ENCODE peak calls at places on chromosomes 7 and 10, in ten cellular contexts. U, I, G, M, S, T, N, F, E and B are unnamed samples.

GRCh38 chr7:1593091-1593866 is 23.4 kb upstream of the PSMG3 start:
- DNase-seq in U (peak), I (peak), G (no peak), M (no peak), S (no peak), T (no peak), N (no peak), F (peak), E (peak), B (peak)

GRCh38 chr7:22983257-22983855 is 30.6 kb downstream of the HYCC1 start:
- DNase-seq in U (no peak), I (no peak), G (no peak), M (no peak), S (peak), T (no peak), N (no peak), F (no peak), E (no peak), B (no peak)

GRCh38 chr7:129536323-129536722 is 34.0 kb downstream of the SMKR1 start:
- DNase-seq in U (no peak), I (no peak), G (no peak), M (no peak), S (no peak), T (no peak), N (no peak), F (no peak), E (no peak), B (no peak)

GRCh38 chr7:42292991-42293521 is 56.0 kb upstream of the GLI3 start:
- DNase-seq in U (no peak), I (no peak), G (peak), M (no peak), S (no peak), T (no peak), N (peak), F (no peak), E (no peak), B (no peak)

GRCh38 chr7:90611115-90611514 is 15.0 kb downstream of the CDK14 start:
- DNase-seq in U (no peak), I (no peak), G (no peak), M (no peak), S (no peak), T (no peak), N (no peak), F (no peak), E (no peak), B (no peak)

GRCh38 chr7:148909560-148909959 is 25.5 kb upstream of the EZH2 start:
- DNase-seq in U (no peak), I (no peak), G (no peak), M (no peak), S (no peak), T (no peak), N (no peak), F (no peak), E (no peak), B (no peak)

GRCh38 chr7:47474937-47475879 is 106.7 kb downstream of the TNS3 start:
- DNase-seq in U (peak), I (peak), G (peak), M (peak), S (peak), T (peak), N (peak), F (peak), E (peak), B (peak)

GRCh38 chr10:33211123-33211878 is 123.2 kb downstream of the NRP1 start:
- DNase-seq in U (no peak), I (peak), G (peak), M (no peak), S (peak), T (no peak), N (no peak), F (peak), E (no peak), B (peak)

GRCh38 chr10:1043532-1043995 is 5.4 kb downstream of the IDI1 start:
- DNase-seq in U (no peak), I (no peak), G (no peak), M (peak), S (no peak), T (peak), N (no peak), F (no peak), E (no peak), B (no peak)

GRCh38 chr10:132524443-132525285 is 12.9 kb upstream of the INPP5A start:
- DNase-seq in U (no peak), I (no peak), G (no peak), M (no peak), S (no peak), T (peak), N (peak), F (peak), E (no peak), B (no peak)

GRCh38 chr7:27546610-27547009 is 116.1 kb downstream of the HIBADH start:
- DNase-seq in U (no peak), I (no peak), G (peak), M (no peak), S (no peak), T (no peak), N (no peak), F (no peak), E (no peak), B (no peak)

GRCh38 chr7:49783446-49783845 is 10.0 kb downstream of the VWC2 start:
- DNase-seq in U (no peak), I (no peak), G (no peak), M (no peak), S (no peak), T (no peak), N (no peak), F (no peak), E (no peak), B (no peak)

GRCh38 chr7:94907420-94908203 is at the start of gene PPP1R9A:
- DNase-seq in U (peak), I (no peak), G (no peak), M (peak), S (no peak), T (peak), N (peak), F (peak), E (peak), B (no peak)

GRCh38 chr7:12518920-12519681 is 51.4 kb upstream of the SCIN start:
- DNase-seq in U (peak), I (peak), G (peak), M (no peak), S (no peak), T (no peak), N (no peak), F (peak), E (peak), B (peak)

GRCh38 chr7:101902680-101903504 is 85.5 kb downstream of the CUX1 start:
- DNase-seq in U (no peak), I (peak), G (no peak), M (no peak), S (no peak), T (no peak), N (no peak), F (no peak), E (no peak), B (no peak)

GRCh38 chr7:101898019-101898575 is 80.7 kb downstream of the CUX1 start:
- DNase-seq in U (no peak), I (no peak), G (no peak), M (no peak), S (no peak), T (no peak), N (no peak), F (no peak), E (no peak), B (no peak)

GRCh38 chr7:101901661-101902491 is 84.5 kb downstream of the CUX1 start:
- DNase-seq in U (no peak), I (peak), G (no peak), M (no peak), S (peak), T (no peak), N (no peak), F (no peak), E (no peak), B (no peak)

GRCh38 chr7:101900103-101900502 is 82.7 kb downstream of the CUX1 start:
- DNase-seq in U (no peak), I (no peak), G (peak), M (no peak), S (no peak), T (no peak), N (no peak), F (no peak), E (no peak), B (no peak)

DNA sequence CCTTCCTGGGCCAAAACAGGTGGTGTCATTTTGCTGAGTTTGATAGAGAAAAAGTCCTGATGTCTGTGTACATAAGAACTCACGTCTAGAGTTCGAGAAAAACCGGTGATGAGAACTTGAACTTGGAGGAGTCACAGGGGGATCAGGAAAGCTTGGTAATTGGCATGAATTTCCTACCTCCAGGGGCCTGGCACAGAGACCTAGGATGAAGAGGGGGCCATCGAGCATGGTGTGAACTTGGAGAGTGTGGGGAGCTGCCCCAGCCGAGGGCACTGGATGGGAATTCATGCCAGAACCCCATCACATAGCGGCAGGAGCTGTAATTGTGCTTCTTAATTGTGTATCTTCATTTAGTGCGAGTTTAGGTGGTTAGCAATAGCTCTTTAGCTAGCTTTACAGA is 82.2 kb downstream of the CUX1 start:
- DNase-seq in U (no peak), I (no peak), G (no peak), M (no peak), S (no peak), T (no peak), N (no peak), F (no peak), E (no peak), B (no peak)
- H3K4me3 ChIP-seq in U (no peak), I (peak), G (no peak), M (no peak), S (no peak), T (no peak), N (no peak), F (no peak), E (no peak), B (no peak)

GRCh38 chr7:32357535-32358277 is 132.5 kb downstream of the LSM5 start:
- DNase-seq in U (peak), I (no peak), G (peak), M (no peak), S (no peak), T (no peak), N (no peak), F (no peak), E (no peak), B (peak)
- TF ChIP-seq CTCF in U (peak), I (no peak), G (peak), M (no peak), S (no peak), T (no peak), N (no peak), F (peak), E (peak), B (no peak)

GRCh38 chr10:22704348-22705341 is 9.7 kb downstream of the PIP4K2A start:
- DNase-seq in U (no peak), I (no peak), G (no peak), M (no peak), S (no peak), T (no peak), N (no peak), F (no peak), E (no peak), B (no peak)
- H3K4me3 ChIP-seq in U (no peak), I (no peak), G (no peak), M (no peak), S (no peak), T (no peak), N (no peak), F (no peak), E (no peak), B (no peak)

GRCh38 chr7:34389332-34390078 is 268.5 kb upstream of the NPSR1 start:
- DNase-seq in U (no peak), I (no peak), G (no peak), M (no peak), S (no peak), T (no peak), N (no peak), F (peak), E (no peak), B (no peak)
- TF ChIP-seq CTCF in U (no peak), I (no peak), G (no peak), M (no peak), S (no peak), T (no peak), N (no peak), F (peak), E (no peak), B (no peak)